ENCODE peak calls at places on chromosomes 4 and X, in ten cellular contexts. M is GM23248; Y is kidney glomerular epithelial cell; E is GM04504; W is NCI-H345; N is activated effector memory CD4-positive, alpha-beta T cell treated with Interleukin-2 at 50 U/mL for 16 hours; X is CD14-positive monocyte; P is naive thymus-derived CD8-positive, alpha-beta T cell; L is adipocyte; O is cardiac muscle cell. D is an unnamed sample.

GRCh38 chrX:49270249-49270921 is 792 bp downstream of the PPP1R3F start:
- DNase-seq in M (peak), Y (no peak), E (no peak), W (no peak), N (no peak), X (no peak), P (no peak), L (no peak), O (no peak), D (no peak)

GRCh38 chrX:133248177-133248576 is 30.0 kb upstream of the TFDP3 start:
- DNase-seq in M (no peak), Y (no peak), E (no peak), W (no peak), N (no peak), X (no peak), P (no peak), L (no peak), O (peak), D (no peak)

GRCh38 chrX:49177338-49177833 is 5.7 kb downstream of the PLP2 start:
- DNase-seq in M (no peak), Y (no peak), E (no peak), W (no peak), N (no peak), X (no peak), P (no peak), L (no peak), O (no peak), D (no peak)

GRCh38 chrX:14125451-14125850 is 95.8 kb upstream of the GEMIN8 start:
- DNase-seq in M (no peak), Y (no peak), E (no peak), W (no peak), N (no peak), X (no peak), P (no peak), L (no peak), O (no peak), D (no peak)

GRCh38 chr4:86950835-86951525 is 16.2 kb downstream of the AFF1 start:
- DNase-seq in M (no peak), Y (no peak), E (peak), W (no peak), N (no peak), X (no peak), P (no peak), L (peak), O (no peak), D (no peak)

GRCh38 chrX:54496936-54497335 is 902 bp upstream of the FGD1 start:
- DNase-seq in M (no peak), Y (no peak), E (no peak), W (no peak), N (no peak), X (no peak), P (no peak), L (no peak), O (no peak), D (no peak)

GRCh38 chr4:26826721-26827120 is 33.9 kb upstream of the STIM2 start:
- DNase-seq in M (no peak), Y (peak), E (no peak), W (no peak), N (no peak), X (peak), P (no peak), L (no peak), O (no peak), D (peak)

GRCh38 chr4:98260579-98261290 is 449 bp upstream of the RAP1GDS1 start:
- DNase-seq in M (peak), Y (peak), E (peak), W (peak), N (peak), X (peak), P (peak), L (peak), O (peak), D (peak)

GRCh38 chrX:48468693-48469691 is 1.1 kb downstream of the SLC38A5 start:
- DNase-seq in M (no peak), Y (no peak), E (no peak), W (no peak), N (peak), X (no peak), P (peak), L (no peak), O (no peak), D (peak)

GRCh38 chrX:153526801-153527599 is 9.6 kb downstream of the ATP2B3 start:
- DNase-seq in M (no peak), Y (no peak), E (no peak), W (no peak), N (no peak), X (no peak), P (no peak), L (no peak), O (no peak), D (no peak)

GRCh38 chr4:89158884-89159503 is 47.7 kb downstream of the TIGD2 start:
- DNase-seq in M (peak), Y (peak), E (no peak), W (peak), N (no peak), X (no peak), P (peak), L (peak), O (peak), D (peak)

GRCh38 chrX:103831342-103831802 is 685 bp downstream of the RAB9B start:
- DNase-seq in M (peak), Y (no peak), E (no peak), W (no peak), N (no peak), X (no peak), P (no peak), L (peak), O (peak), D (peak)

GRCh38 chr4:186621959-186622553 is 66.7 kb upstream of the MTNR1A start:
- DNase-seq in M (peak), Y (peak), E (peak), W (no peak), N (no peak), X (no peak), P (no peak), L (peak), O (no peak), D (no peak)

GRCh38 chr4:187184513-187184912 is 460.9 kb upstream of the FAT1 start:
- DNase-seq in M (no peak), Y (no peak), E (no peak), W (no peak), N (no peak), X (no peak), P (no peak), L (no peak), O (no peak), D (no peak)

GRCh38 chr4:187103351-187103750 is 379.7 kb upstream of the FAT1 start:
- DNase-seq in M (no peak), Y (no peak), E (no peak), W (peak), N (no peak), X (no peak), P (no peak), L (no peak), O (no peak), D (no peak)

GRCh38 chr4:185859106-185859505 is 47.1 kb upstream of the SORBS2 start:
- DNase-seq in M (no peak), Y (no peak), E (no peak), W (no peak), N (no peak), X (no peak), P (no peak), L (no peak), O (no peak), D (no peak)

GRCh38 chr4:165493359-165493758 is 114.6 kb downstream of the CPE start:
- DNase-seq in M (peak), Y (peak), E (peak), W (no peak), N (peak), X (no peak), P (peak), L (peak), O (peak), D (peak)

GRCh38 chr4:37455301-37456062 is 210.9 kb downstream of the NWD2 start:
- DNase-seq in M (no peak), Y (no peak), E (no peak), W (no peak), N (no peak), X (no peak), P (no peak), L (no peak), O (no peak), D (no peak)

GRCh38 chrX:134551365-134552095 is 91.6 kb downstream of the HPRT1 start:
- DNase-seq in M (peak), Y (peak), E (no peak), W (no peak), N (no peak), X (no peak), P (no peak), L (peak), O (no peak), D (no peak)

GRCh38 chr4:83370640-83370906 is 35.9 kb upstream of the HPSE start:
- DNase-seq in M (peak), Y (no peak), E (no peak), W (no peak), N (no peak), X (peak), P (no peak), L (no peak), O (no peak), D (no peak)

GRCh38 chr4:152187693-152188092 is 348.2 kb downstream of the FBXW7 start:
- DNase-seq in M (peak), Y (no peak), E (no peak), W (no peak), N (no peak), X (no peak), P (no peak), L (no peak), O (no peak), D (no peak)

GRCh38 chr4:138751290-138751689 is 264.3 kb upstream of the NOCT start:
- DNase-seq in M (peak), Y (no peak), E (peak), W (no peak), N (no peak), X (no peak), P (no peak), L (peak), O (no peak), D (no peak)

GRCh38 chrX:73963682-73964081 is 340.3 kb upstream of the ZCCHC13 start:
- DNase-seq in M (peak), Y (no peak), E (no peak), W (no peak), N (no peak), X (no peak), P (no peak), L (no peak), O (no peak), D (no peak)

GRCh38 chr4:174136013-174136412 is 147.5 kb downstream of the FBXO8 start:
- DNase-seq in M (peak), Y (no peak), E (no peak), W (no peak), N (no peak), X (no peak), P (no peak), L (peak), O (peak), D (no peak)

GRCh38 chrX:48802089-48802812 is 384 bp downstream of the HDAC6 start:
- DNase-seq in M (peak), Y (peak), E (peak), W (peak), N (no peak), X (peak), P (no peak), L (peak), O (peak), D (peak)

GRCh38 chrX:3806630-3807029 is 93.2 kb upstream of the PRKX start:
- DNase-seq in M (no peak), Y (no peak), E (no peak), W (no peak), N (no peak), X (no peak), P (no peak), L (no peak), O (no peak), D (no peak)

GRCh38 chrX:48021026-48021900 is 14.5 kb downstream of the SPACA5 start:
- DNase-seq in M (peak), Y (peak), E (peak), W (peak), N (peak), X (peak), P (peak), L (peak), O (peak), D (peak)

GRCh38 chr4:56197387-56197786 is 189.9 kb downstream of the AASDH start:
- DNase-seq in M (peak), Y (peak), E (no peak), W (no peak), N (no peak), X (no peak), P (no peak), L (no peak), O (no peak), D (no peak)

GRCh38 chr4:38177035-38177791 is 217.0 kb downstream of the PTTG2 start:
- DNase-seq in M (peak), Y (no peak), E (no peak), W (no peak), N (peak), X (no peak), P (peak), L (no peak), O (no peak), D (peak)

GRCh38 chrX:133544105-133544504 is 128.8 kb upstream of the GPC4 start:
- DNase-seq in M (peak), Y (peak), E (peak), W (no peak), N (no peak), X (peak), P (no peak), L (peak), O (no peak), D (no peak)

GRCh38 chr4:7131498-7132031 is 60.8 kb upstream of the SORCS2 start:
- DNase-seq in M (no peak), Y (no peak), E (no peak), W (no peak), N (no peak), X (no peak), P (no peak), L (no peak), O (no peak), D (no peak)

GRCh38 chrX:9465380-9466114 is 689 bp downstream of the TBL1X start:
- DNase-seq in M (peak), Y (no peak), E (no peak), W (no peak), N (peak), X (no peak), P (peak), L (peak), O (no peak), D (peak)

GRCh38 chr4:1487761-1488160 is 81.5 kb upstream of the NKX1-1 start:
- DNase-seq in M (no peak), Y (no peak), E (no peak), W (no peak), N (no peak), X (no peak), P (no peak), L (no peak), O (no peak), D (no peak)

GRCh38 chr4:88275516-88275915 is 8.8 kb downstream of the PPM1K start:
- DNase-seq in M (no peak), Y (no peak), E (no peak), W (no peak), N (no peak), X (no peak), P (no peak), L (no peak), O (no peak), D (peak)

D was measured in GM12865.